ENCODE peak calls at places on chromosomes 2 and 18, in ten cellular contexts. F, H, M, I, Y, J, A, Q, C and T are unnamed samples.
A peak's percentile ranks its signal among the peaks of the same experiment; 100 is the strongest.

GRCh38 chr2:36663851-36664715 is 32.4 kb upstream of the VIT start:
- DNase-seq in F (peak; percentile 75), H (peak; percentile 86), M (peak; percentile 18), I (peak; percentile 5), Y (peak; percentile 71), J (no peak), A (peak; percentile 55), Q (peak; percentile 37), C (no peak), T (no peak)

GRCh38 chr2:126915903-126916302 is 17.2 kb downstream of the TEX51 start:
- DNase-seq in F (no peak), H (no peak), M (no peak), I (no peak), Y (no peak), J (no peak), A (no peak), Q (no peak), C (no peak), T (no peak)

GRCh38 chr2:15177103-15177502 is 384.0 kb downstream of the NBAS start:
- DNase-seq in F (no peak), H (peak; percentile 37), M (no peak), I (peak; percentile 34), Y (peak; percentile 53), J (no peak), A (no peak), Q (peak; percentile 57), C (peak; percentile 46), T (no peak)

GRCh38 chr2:28638102-28638501 is 113.5 kb upstream of the PPP1CB start:
- DNase-seq in F (no peak), H (no peak), M (no peak), I (no peak), Y (no peak), J (no peak), A (no peak), Q (no peak), C (no peak), T (no peak)

GRCh38 chr2:56537756-56538155 is 354.0 kb downstream of the CCDC85A start:
- DNase-seq in F (no peak), H (no peak), M (no peak), I (no peak), Y (no peak), J (no peak), A (no peak), Q (no peak), C (no peak), T (no peak)

GRCh38 chr2:200383380-200384110 is 77.1 kb downstream of the SPATS2L start:
- DNase-seq in F (no peak), H (peak; percentile 72), M (no peak), I (no peak), Y (peak; percentile 2), J (no peak), A (no peak), Q (no peak), C (no peak), T (no peak)

GRCh38 chr2:133566967-133567645 is 1.2 kb downstream of the NCKAP5 start:
- DNase-seq in F (peak; percentile 81), H (peak; percentile 79), M (no peak), I (no peak), Y (no peak), J (peak; percentile 66), A (no peak), Q (peak; percentile 76), C (no peak), T (peak; percentile 66)

GRCh38 chr2:85692039-85692645 is 2.0 kb upstream of the GNLY start:
- DNase-seq in F (no peak), H (no peak), M (no peak), I (no peak), Y (no peak), J (no peak), A (no peak), Q (no peak), C (no peak), T (no peak)

GRCh38 chr2:221915926-221916325 is 343.8 kb upstream of the EPHA4 start:
- DNase-seq in F (no peak), H (no peak), M (no peak), I (no peak), Y (no peak), J (no peak), A (no peak), Q (no peak), C (no peak), T (no peak)

GRCh38 chr18:49814147-49814499 is 790 bp upstream of the ACAA2 start:
- DNase-seq in F (peak; percentile 81), H (peak; percentile 85), M (peak; percentile 54), I (peak; percentile 59), Y (peak; percentile 91), J (peak; percentile 70), A (peak; percentile 1), Q (peak; percentile 49), C (peak; percentile 46), T (no peak)

GRCh38 chr2:232487385-232488096 is at the start of gene ECEL1:
- DNase-seq in F (no peak), H (no peak), M (peak; percentile 9), I (no peak), Y (peak; percentile 66), J (no peak), A (no peak), Q (no peak), C (no peak), T (peak; percentile 13)